ENCODE peak calls at places on chromosomes 16 and 17, in four cellular contexts. G, L, R and Y are unnamed samples.
A peak's percentile ranks its signal among the peaks of the same experiment; 100 is the strongest.

GRCh38 chr17:45270828-45271418 is 9.0 kb upstream of the SPATA32 start:
- DNase-seq in L (no peak), R (peak; percentile 18), G (no peak), Y (peak; percentile 56)

GRCh38 chr17:980406-981291 is 1.1 kb upstream of the NXN start:
- DNase-seq in R (peak; percentile 89), L (peak; percentile 76), G (peak; percentile 74), Y (peak; percentile 87)

GRCh38 chr16:66534376-66534799 is 15.5 kb downstream of the TK2 start:
- DNase-seq in R (no peak), L (no peak), G (no peak), Y (no peak)

GRCh38 chr17:82244413-82245140 is 15.7 kb downstream of the SLC16A3 start:
- DNase-seq in L (no peak), G (no peak), R (peak; percentile 61), Y (no peak)

GRCh38 chr16:54582631-54583250 is 296.2 kb upstream of the IRX3 start:
- DNase-seq in R (no peak), G (no peak), L (no peak), Y (no peak)

GRCh38 chr16:22677024-22677830 is 136.7 kb upstream of the HS3ST2 start:
- DNase-seq in G (no peak), L (no peak), R (no peak), Y (no peak)

GRCh38 chr17:42441717-42442565 is 16.7 kb upstream of the ATP6V0A1 start:
- DNase-seq in L (no peak), G (no peak), R (no peak), Y (no peak)

GRCh38 chr16:57325458-57325857 is 33.1 kb upstream of the CCL22 start:
- DNase-seq in R (no peak), G (no peak), L (no peak), Y (no peak)

GRCh38 chr16:50584033-50584722 is 36.0 kb downstream of the NKD1 start:
- DNase-seq in G (peak; percentile 26), R (no peak), L (no peak), Y (no peak)

GRCh38 chr16:86509759-86510464 is 415 bp upstream of the FOXF1 start:
- DNase-seq in G (no peak), R (peak; percentile 76), L (no peak), Y (no peak)

GRCh38 chr17:74282587-74283370 is 8.7 kb downstream of the DNAI2 start:
- DNase-seq in G (no peak), L (no peak), R (no peak), Y (no peak)

GRCh38 chr17:199806-200603 is 18.6 kb upstream of the DOC2B start:
- DNase-seq in L (no peak), R (no peak), G (no peak), Y (no peak)

GRCh38 chr16:80802902-80803301 is 1.5 kb downstream of the CDYL2 start:
- DNase-seq in G (no peak), R (no peak), L (no peak), Y (no peak)

GRCh38 chr16:23729503-23730424 is 16.7 kb upstream of the ERN2 start:
- DNase-seq in L (no peak), G (no peak), R (peak; percentile 89), Y (no peak)

GRCh38 chr16:85003723-85004586 is 7.4 kb downstream of the ZDHHC7 start:
- DNase-seq in R (no peak), G (no peak), L (no peak), Y (no peak)